ENCODE peak calls at places on chromosomes 6 and 20, in ten cellular contexts. K, S, G, X, Q, U, C, B, A and R are unnamed samples.

GRCh38 chr20:48238326-48238725 is 453.0 kb upstream of the SULF2 start:
- DNase-seq in K (no peak), X (no peak), U (no peak), C (peak), B (no peak), A (peak), S (no peak), G (peak), Q (no peak), R (no peak)

GRCh38 chr6:143034689-143035334 is 25.9 kb upstream of the AIG1 start:
- DNase-seq in Q (peak), K (no peak), X (no peak), B (no peak), G (no peak), S (no peak), C (no peak), A (no peak), U (no peak), R (no peak)

GRCh38 chr20:48295966-48296421 is 510.7 kb upstream of the SULF2 start:
- DNase-seq in Q (no peak), A (peak), C (no peak), U (peak), S (no peak), B (no peak), X (no peak), K (no peak), G (peak), R (no peak)

GRCh38 chr6:160348552-160349441 is 619 bp downstream of the SLC22A3 start:
- DNase-seq in A (no peak), B (no peak), U (peak), S (no peak), C (no peak), X (no peak), K (no peak), Q (no peak), G (peak), R (no peak)

GRCh38 chr6:156778615-156779205 is 1.5 kb downstream of the ARID1B start:
- DNase-seq in K (peak), X (no peak), Q (peak), U (peak), A (no peak), S (peak), B (no peak), C (peak), G (peak), R (no peak)

GRCh38 chr6:7115452-7116223 is 7.9 kb downstream of the RREB1 start:
- DNase-seq in X (no peak), G (no peak), C (no peak), S (no peak), B (no peak), K (no peak), Q (no peak), A (no peak), U (no peak), R (no peak)

GRCh38 chr6:35260642-35261570 is 1.4 kb downstream of the ZNF76 start:
- DNase-seq in C (peak), A (no peak), U (no peak), K (no peak), G (no peak), X (no peak), Q (no peak), S (no peak), B (no peak), R (no peak)

GRCh38 chr6:29793796-29794195 is 33.8 kb upstream of the HLA-G start:
- DNase-seq in A (no peak), U (no peak), B (no peak), S (no peak), Q (no peak), K (no peak), X (no peak), C (no peak), G (no peak), R (no peak)

GRCh38 chr6:16854986-16855385 is 93.7 kb upstream of the ATXN1 start:
- DNase-seq in S (no peak), C (no peak), G (peak), B (no peak), K (no peak), X (no peak), Q (no peak), A (peak), U (no peak), R (no peak)

GRCh38 chr20:20360464-20360863 is 7.4 kb upstream of the INSM1 start:
- DNase-seq in B (peak), U (peak), S (peak), C (no peak), G (peak), X (peak), K (no peak), A (peak), Q (no peak), R (no peak)

GRCh38 chr6:96716221-96716620 is 121.1 kb downstream of the GPR63 start:
- DNase-seq in Q (no peak), X (no peak), S (no peak), K (no peak), G (no peak), B (no peak), U (peak), A (no peak), C (no peak), R (no peak)

GRCh38 chr6:8074213-8074612 is 10.0 kb upstream of the BLOC1S5 start:
- DNase-seq in G (no peak), C (no peak), K (no peak), A (no peak), X (no peak), S (no peak), U (no peak), B (no peak), Q (no peak), R (no peak)

GRCh38 chr20:46250772-46251171 is 57.5 kb downstream of the CDH22 start:
- DNase-seq in C (no peak), U (no peak), Q (no peak), S (no peak), X (no peak), B (no peak), K (no peak), G (no peak), A (no peak), R (no peak)

GRCh38 chr20:680638-681037 is 5.0 kb upstream of the SCRT2 start:
- DNase-seq in Q (no peak), U (no peak), C (no peak), K (no peak), A (no peak), X (no peak), S (no peak), G (no peak), B (no peak), R (no peak)

GRCh38 chr6:157187182-157188093 is 135.9 kb downstream of the TMEM242 start:
- DNase-seq in G (peak), B (no peak), K (no peak), Q (no peak), C (peak), X (peak), U (no peak), A (peak), S (peak), R (no peak)

GRCh38 chr6:169244684-169245383 is 8.8 kb downstream of the THBS2 start:
- DNase-seq in A (no peak), Q (peak), U (no peak), K (no peak), C (no peak), G (no peak), S (no peak), X (no peak), B (no peak), R (no peak)

GRCh38 chr6:5950448-5950847 is 56.3 kb downstream of the NRN1 start:
- DNase-seq in G (peak), K (no peak), U (peak), Q (no peak), S (no peak), B (no peak), A (peak), C (no peak), X (no peak), R (no peak)

GRCh38 chr6:16136536-16137450 is 7.9 kb downstream of the MYLIP start:
- DNase-seq in C (no peak), G (peak), S (no peak), K (no peak), Q (no peak), U (no peak), X (no peak), B (no peak), A (peak), R (no peak)

GRCh38 chr6:28867078-28867414 is 56.7 kb downstream of the TRIM27 start:
- DNase-seq in S (no peak), G (no peak), A (peak), X (no peak), B (no peak), C (no peak), Q (no peak), K (no peak), U (peak), R (no peak)

GRCh38 chr6:64932486-64932885 is 774.5 kb downstream of the EYS start:
- DNase-seq in S (no peak), G (no peak), C (no peak), B (no peak), K (no peak), U (no peak), A (no peak), X (no peak), Q (no peak), R (no peak)

GRCh38 chr6:122817362-122817761 is 28.3 kb downstream of the SMPDL3A start:
- DNase-seq in Q (no peak), K (no peak), X (no peak), U (no peak), S (no peak), B (no peak), A (no peak), G (no peak), C (no peak), R (no peak)

GRCh38 chr6:126919947-126920346 is 198.5 kb upstream of the RSPO3 start:
- DNase-seq in K (no peak), C (no peak), S (no peak), X (no peak), B (no peak), A (peak), Q (no peak), U (no peak), G (peak), R (no peak)

GRCh38 chr20:20235681-20236080 is 132.2 kb upstream of the INSM1 start:
- DNase-seq in K (no peak), B (no peak), X (no peak), Q (no peak), A (no peak), C (no peak), G (no peak), U (no peak), S (peak), R (no peak)

GRCh38 chr6:52503853-52504777 is 72.7 kb downstream of the TRAM2 start:
- DNase-seq in B (peak), G (peak), C (peak), X (peak), K (peak), U (no peak), S (peak), Q (peak), A (peak), R (no peak)

GRCh38 chr6:154474636-154475428 is 35.7 kb downstream of the CNKSR3 start:
- DNase-seq in C (no peak), Q (no peak), X (no peak), G (peak), A (peak), B (no peak), K (no peak), U (no peak), S (no peak), R (no peak)

GRCh38 chr6:169998457-169998856 is 247.0 kb downstream of the ERMARD start:
- DNase-seq in Q (no peak), G (no peak), A (no peak), S (no peak), U (no peak), B (no peak), X (no peak), C (peak), K (no peak), R (no peak)

GRCh38 chr6:111724505-111724904 is 118.8 kb upstream of the TRAF3IP2 start:
- DNase-seq in C (no peak), B (no peak), G (no peak), A (no peak), K (no peak), U (no peak), Q (no peak), S (no peak), X (no peak), R (no peak)

GRCh38 chr6:105814745-105815536 is 271.2 kb upstream of the PRDM1 start:
- DNase-seq in G (no peak), B (no peak), U (no peak), S (no peak), C (no peak), X (no peak), Q (no peak), K (no peak), A (no peak), R (no peak)

GRCh38 chr20:16555754-16556153 is 17.5 kb downstream of the KIF16B start:
- DNase-seq in X (no peak), A (no peak), S (peak), C (no peak), B (no peak), U (no peak), Q (no peak), G (no peak), K (no peak), R (no peak)

GRCh38 chr6:147708170-147708569 is 199.7 kb downstream of the SAMD5 start:
- DNase-seq in B (no peak), A (no peak), Q (no peak), K (no peak), S (no peak), C (no peak), U (no peak), X (no peak), G (no peak), R (no peak)

GRCh38 chr6:25333471-25333870 is 54.3 kb downstream of the CARMIL1 start:
- DNase-seq in X (no peak), A (no peak), K (no peak), G (no peak), C (no peak), S (no peak), B (no peak), U (no peak), Q (no peak), R (no peak)